ENCODE peak calls at places on chromosomes 16 and 17, in eight cellular contexts. K is cardiac muscle cell, O is BE2C, P is Peyer's patch, H is astrocyte, T is upper lobe of right lung, Y is stomach, J is PC-3. X is an unnamed sample. For H3K27me3, the result is how much of the 10 kb centered on the place peaks cover.

GRCh38 chr17:57634713-57635465 is 110.2 kb downstream of the CCDC182 start:
- DNase-seq in K (no peak), O (no peak), P (no peak), H (peak), T (peak), Y (no peak), J (no peak), X (peak)

GRCh38 chr17:2853111-2853721 is 57.0 kb downstream of the RAP1GAP2 start:
- DNase-seq in K (peak), O (peak), P (peak), H (peak), T (peak), Y (peak), J (peak), X (peak)

GRCh38 chr17:50954641-50955121 is 88.5 kb upstream of the TOB1 start:
- DNase-seq in K (no peak), O (no peak), P (no peak), H (no peak), T (no peak), Y (no peak), J (no peak), X (no peak)

GRCh38 chr16:48909231-48909630 is 299.3 kb upstream of the N4BP1 start:
- DNase-seq in K (no peak), O (no peak), P (no peak), H (no peak), T (no peak), Y (no peak), J (no peak), X (no peak)

GRCh38 chr17:43732961-43733360 is 25.6 kb downstream of the SOST start:
- DNase-seq in K (no peak), O (no peak), P (no peak), H (peak), T (no peak), Y (no peak), J (peak), X (peak)

GRCh38 chr16:11038777-11039176 is 94.4 kb downstream of the CLEC16A start:
- DNase-seq in K (no peak), O (no peak), P (no peak), H (no peak), T (no peak), Y (no peak), J (peak), X (peak)

GRCh38 chr16:23434380-23434779 is 18.6 kb downstream of the COG7 start:
- DNase-seq in K (peak), O (peak), P (no peak), H (peak), T (no peak), Y (no peak), J (peak), X (peak)

GRCh38 chr17:7293821-7294613 is 422 bp downstream of the YBX2 start:
- DNase-seq in K (peak), O (no peak), P (peak), H (no peak), T (peak), Y (peak), J (no peak), X (no peak)

GRCh38 chr17:59869941-59870218 is 22.9 kb downstream of the TUBD1 start:
- DNase-seq in K (no peak), O (no peak), P (no peak), H (no peak), T (no peak), Y (no peak), J (no peak), X (no peak)

GRCh38 chr17:70093163-70093562 is 18.1 kb downstream of the KCNJ16 start:
- DNase-seq in K (no peak), O (no peak), P (no peak), H (no peak), T (no peak), Y (no peak), J (no peak), X (no peak)

GRCh38 chr17:76086384-76086783 is 7.4 kb downstream of the ZACN start:
- DNase-seq in K (no peak), O (no peak), P (no peak), H (no peak), T (no peak), Y (no peak), J (no peak), X (no peak)

GRCh38 chr17:49703557-49704277 is 4.0 kb downstream of the SLC35B1 start:
- DNase-seq in K (peak), O (peak), P (peak), H (peak), T (no peak), Y (no peak), J (peak), X (peak)

GRCh38 chr16:74759564-74759963 is 15.1 kb downstream of the FA2H start:
- DNase-seq in K (no peak), O (no peak), P (peak), H (no peak), T (no peak), Y (no peak), J (no peak), X (no peak)

GRCh38 chr16:15829460-15829859 is 27.4 kb downstream of the MYH11 start:
- DNase-seq in K (peak), O (no peak), P (peak), H (peak), T (peak), Y (peak), J (no peak), X (no peak)

GRCh38 chr17:61635913-61636432 is 45.0 kb upstream of the NACA2 start:
- DNase-seq in K (peak), O (peak), P (peak), H (peak), T (no peak), Y (peak), J (peak), X (peak)

GRCh38 chr17:44069974-44070454 is 521 bp upstream of the G6PC3 start:
- DNase-seq in K (no peak), O (no peak), P (no peak), H (no peak), T (no peak), Y (no peak), J (no peak), X (no peak)

GRCh38 chr16:68490829-68491575 is 42.7 kb upstream of the SMPD3 start:
- DNase-seq in K (no peak), O (no peak), P (peak), H (peak), T (peak), Y (peak), J (peak), X (peak)

GRCh38 chr17:67221062-67221998 is 23.7 kb downstream of the HELZ start:
- DNase-seq in K (peak), O (peak), P (no peak), H (no peak), T (no peak), Y (no peak), J (peak), X (peak)

GRCh38 chr16:57516176-57516725 is 20.1 kb downstream of the CCDC102A start:
- DNase-seq in K (no peak), O (peak), P (no peak), H (no peak), T (no peak), Y (no peak), J (no peak), X (no peak)

GRCh38 chr17:44000141-44000860 is 4.1 kb upstream of the NAGS start:
- DNase-seq in K (no peak), O (peak), P (no peak), H (no peak), T (no peak), Y (no peak), J (no peak), X (no peak)

GRCh38 chr16:48526058-48526957 is 83.7 kb downstream of the N4BP1 start:
- DNase-seq in K (no peak), O (no peak), P (peak), H (no peak), T (peak), Y (peak), J (peak), X (peak)

GRCh38 chr16:3797473-3797872 is 80.1 kb upstream of the TRAP1 start:
- DNase-seq in K (no peak), O (no peak), P (no peak), H (no peak), T (no peak), Y (no peak), J (no peak), X (no peak)

GRCh38 chr17:7982171-7982570 is 20.2 kb upstream of the GUCY2D start:
- DNase-seq in K (no peak), O (no peak), P (no peak), H (peak), T (no peak), Y (no peak), J (peak), X (peak)

GRCh38 chr16:49528564-49529150 is 155.1 kb downstream of the C16orf78 start:
- DNase-seq in K (peak), O (no peak), P (no peak), H (no peak), T (no peak), Y (no peak), J (no peak), X (no peak)

GRCh38 chr17:15444805-15445204 is 22.6 kb downstream of the CDRT4 start:
- DNase-seq in K (no peak), O (peak), P (no peak), H (peak), T (no peak), Y (no peak), J (peak), X (no peak)

GRCh38 chr17:76751416-76751993 is 13.6 kb downstream of the MFSD11 start:
- DNase-seq in K (no peak), O (no peak), P (no peak), H (no peak), T (no peak), Y (no peak), J (no peak), X (no peak)

GRCh38 chr16:80273635-80274538 is 266.9 kb upstream of the DYNLRB2 start:
- DNase-seq in K (no peak), O (no peak), P (no peak), H (peak), T (no peak), Y (no peak), J (no peak), X (peak)

GRCh38 chr16:67235816-67236547 is 9.1 kb downstream of the TMEM208 start:
- DNase-seq in K (no peak), O (no peak), P (no peak), H (no peak), T (no peak), Y (no peak), J (no peak), X (no peak)
- H3K4me3 ChIP-seq in K (no peak), O (no peak), P (no peak), H (no peak), T (no peak), Y (no peak), J (no peak), X (no peak)

GRCh38 chr16:13926507-13926906 is 6.6 kb downstream of the ERCC4 start:
- DNase-seq in K (no peak), O (no peak), P (no peak), H (no peak), T (no peak), Y (no peak), J (peak), X (no peak)

GRCh38 chr16:13921328-13921727 is 1.4 kb downstream of the ERCC4 start:
- DNase-seq in K (no peak), O (no peak), P (no peak), H (no peak), T (no peak), Y (no peak), J (no peak), X (no peak)

GRCh38 chr16:13920510-13920818 is 510 bp downstream of the ERCC4 start:
- DNase-seq in K (no peak), O (no peak), P (peak), H (no peak), T (no peak), Y (no peak), J (no peak), X (no peak)

GRCh38 chr16:13919683-13920509 is at the start of gene ERCC4:
- DNase-seq in K (peak), O (peak), P (peak), H (peak), T (peak), Y (peak), J (peak), X (peak)

DNA sequence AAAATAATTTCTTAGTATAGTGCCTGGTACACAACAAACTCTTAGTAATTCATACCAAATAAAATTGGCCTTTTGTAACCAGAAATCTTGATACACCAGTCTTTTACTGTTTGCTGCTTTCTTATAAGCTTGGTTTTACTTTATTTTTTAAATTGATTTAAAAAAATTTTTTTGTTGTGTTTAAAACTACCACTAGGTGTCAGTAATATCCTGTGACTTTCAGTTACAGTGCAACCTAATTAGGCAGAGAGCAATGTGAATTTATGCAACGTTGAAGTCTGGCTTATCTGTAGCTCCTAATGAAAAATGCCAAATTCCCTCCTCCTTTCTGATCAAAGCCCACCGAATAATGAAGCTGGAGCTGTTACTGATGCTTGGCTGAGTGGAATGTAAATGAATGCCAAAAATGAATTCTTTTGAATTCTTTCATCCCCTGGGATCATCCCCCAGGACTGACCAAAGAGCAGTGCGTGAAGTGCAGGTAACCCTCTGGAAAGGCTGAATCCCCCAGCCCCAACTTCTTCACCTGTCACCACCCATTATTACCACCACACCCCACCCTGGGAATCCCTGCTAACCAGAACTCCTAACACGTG is 3.8 kb downstream of the ERCC4 start:
- DNase-seq in K (peak), O (no peak), P (no peak), H (peak), T (no peak), Y (no peak), J (peak), X (peak)
- TF ChIP-seq CTCF in K (peak), O (peak), P (peak), H (peak), T (peak), Y (peak), J (peak), X (peak)

GRCh38 chr17:18203308-18203707 is 19.7 kb downstream of the ALKBH5 start:
- DNase-seq in K (no peak), O (no peak), P (peak), H (no peak), T (no peak), Y (no peak), J (no peak), X (no peak)

GRCh38 chr17:18208092-18208491 is 17.3 kb upstream of the LLGL1 start:
- DNase-seq in K (no peak), O (no peak), P (no peak), H (no peak), T (no peak), Y (no peak), J (no peak), X (no peak)

GRCh38 chr17:18206962-18207361 is 18.5 kb upstream of the LLGL1 start:
- DNase-seq in K (no peak), O (no peak), P (no peak), H (no peak), T (no peak), Y (no peak), J (no peak), X (no peak)

GRCh38 chr17:18201108-18201507 is 17.5 kb downstream of the ALKBH5 start:
- DNase-seq in K (no peak), O (no peak), P (no peak), H (no peak), T (no peak), Y (no peak), J (no peak), X (no peak)

DNA sequence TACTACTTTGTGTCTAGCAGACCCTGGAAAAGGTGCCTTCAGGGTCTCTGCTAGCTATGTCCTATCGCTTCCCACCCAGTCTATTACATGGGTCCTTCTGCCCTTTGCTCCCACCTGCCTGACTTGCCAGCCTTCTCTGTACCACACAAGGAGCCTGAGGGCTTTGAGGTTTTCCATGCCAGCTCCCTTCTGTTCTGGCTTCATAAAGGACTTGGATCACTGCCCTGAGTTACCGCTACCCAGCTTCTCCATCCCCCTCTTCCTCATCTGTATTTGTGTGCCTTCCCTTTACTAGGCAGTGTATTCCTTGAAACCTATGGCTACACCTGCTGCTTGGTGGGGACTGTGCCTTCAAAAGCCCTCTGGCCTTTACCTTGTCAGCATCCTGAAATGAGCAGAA is 19.6 kb upstream of the LLGL1 start:
- DNase-seq in K (no peak), O (no peak), P (no peak), H (no peak), T (no peak), Y (no peak), J (no peak), X (no peak)
- H3K27me3 ChIP-seq in K (under half), O (under half), P (under half), H (under half), T (under half), Y (under half), J (under half), X (under half)

GRCh38 chr17:6072157-6072556 is 2.0 kb downstream of the WSCD1 start:
- DNase-seq in K (no peak), O (no peak), P (no peak), H (no peak), T (no peak), Y (no peak), J (peak), X (peak)

GRCh38 chr17:6070895-6071511 is 824 bp downstream of the WSCD1 start:
- DNase-seq in K (peak), O (no peak), P (no peak), H (no peak), T (no peak), Y (no peak), J (peak), X (no peak)

GRCh38 chr17:6069611-6070279 is 434 bp upstream of the WSCD1 start:
- DNase-seq in K (peak), O (no peak), P (no peak), H (no peak), T (no peak), Y (no peak), J (no peak), X (no peak)

GRCh38 chr17:6071528-6072065 is 1.4 kb downstream of the WSCD1 start:
- DNase-seq in K (no peak), O (no peak), P (no peak), H (no peak), T (no peak), Y (no peak), J (no peak), X (no peak)

DNA sequence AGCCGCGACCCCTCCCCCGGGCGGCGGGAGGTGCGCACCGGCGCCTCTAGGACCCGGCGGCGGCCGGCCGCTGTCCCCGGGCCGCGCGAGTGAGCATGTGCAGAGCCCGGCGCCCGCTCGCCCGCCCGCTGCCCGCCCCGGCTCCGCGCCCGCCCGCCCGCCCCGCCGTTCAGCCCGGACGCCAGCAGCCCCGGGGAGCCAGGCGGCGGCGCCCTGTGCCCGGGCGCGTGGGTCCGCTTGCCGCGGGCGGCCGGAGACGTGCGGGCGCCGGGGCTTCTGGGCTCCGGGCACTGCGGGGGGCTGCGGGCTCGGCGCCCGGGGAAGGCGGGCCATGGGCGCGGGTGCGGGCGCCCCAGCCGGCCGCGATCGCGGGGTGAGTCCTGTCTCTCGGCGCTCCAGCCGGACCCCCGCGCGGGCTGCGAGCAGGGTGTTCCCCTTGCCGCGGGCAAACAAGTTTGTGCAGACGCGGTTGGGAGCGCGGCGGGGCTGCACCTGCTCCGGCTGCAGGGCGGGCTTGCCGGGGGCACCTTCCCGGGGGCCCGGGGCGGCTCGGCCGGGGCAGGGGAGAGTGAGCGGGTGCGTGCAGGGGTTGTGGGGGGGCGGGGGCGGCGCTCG is at the start of gene WSCD1:
- DNase-seq in K (peak), O (no peak), P (peak), H (no peak), T (no peak), Y (peak), J (peak), X (no peak)
- H3K4me3 ChIP-seq in K (peak), O (no peak), P (peak), H (peak), T (peak), Y (peak), J (peak), X (no peak)

GRCh38 chr16:85056211-85056748 is 28.7 kb downstream of the KIAA0513 start:
- DNase-seq in K (peak), O (peak), P (peak), H (peak), T (no peak), Y (no peak), J (no peak), X (no peak)
- TF ChIP-seq CTCF in K (peak), O (peak), P (no peak), H (peak), T (peak), Y (no peak), J (no peak), X (peak)

GRCh38 chr17:78360371-78361226 is 722 bp upstream of the SOCS3 start:
- DNase-seq in K (peak), O (peak), P (peak), H (no peak), T (peak), Y (peak), J (peak), X (peak)
- H3K27me3 ChIP-seq in K (under half), O (under half), P (under half), H (under half), T (under half), Y (under half), J (under half), X (under half)

DNA sequence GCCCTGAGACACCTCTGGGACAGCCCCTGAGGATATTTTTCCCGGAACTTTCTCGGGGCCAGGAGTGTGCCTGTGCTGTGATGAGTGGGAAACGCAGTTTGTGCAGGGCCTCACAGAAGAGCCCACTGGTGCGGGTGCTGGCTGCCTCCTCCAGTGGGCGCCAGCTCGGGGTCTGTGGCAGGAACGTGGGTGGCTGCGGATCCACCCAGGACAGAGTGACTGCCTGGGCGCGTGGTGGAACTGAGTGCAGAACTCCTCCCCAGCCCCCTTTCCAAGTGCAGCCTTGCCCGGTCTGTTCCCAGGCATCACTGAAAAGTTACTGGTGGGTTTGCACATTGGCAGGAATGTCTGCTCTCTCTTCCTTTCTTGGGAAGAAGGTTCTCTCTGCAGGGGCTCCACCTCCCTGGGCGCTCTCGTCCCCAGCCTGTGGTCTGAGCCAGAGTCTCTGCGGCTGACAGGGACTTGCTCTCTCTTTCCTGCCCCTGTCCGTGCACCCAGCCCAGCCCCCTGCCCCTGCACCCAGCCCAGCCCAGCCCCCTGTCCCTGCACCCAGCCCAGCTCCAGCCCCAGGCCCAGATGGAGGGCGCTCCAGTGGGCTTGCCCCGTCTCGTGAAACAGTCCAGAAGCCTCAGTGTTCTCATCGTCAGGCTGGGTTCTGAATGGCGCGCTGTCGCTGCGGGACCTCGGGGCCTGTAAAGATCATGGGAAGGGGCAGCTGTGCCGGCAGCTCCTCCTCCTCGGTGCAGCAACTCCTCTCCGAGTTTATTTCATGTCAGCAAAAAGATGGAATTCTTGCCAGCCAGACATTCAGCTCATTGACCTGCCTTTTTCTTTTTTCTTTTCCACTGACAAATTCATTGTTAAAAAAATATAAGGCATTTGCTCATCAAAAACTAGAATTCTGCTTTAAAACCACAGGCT is 117.5 kb downstream of the BANP start:
- DNase-seq in K (no peak), O (no peak), P (no peak), H (no peak), T (no peak), Y (no peak), J (no peak), X (no peak)
- H3K4me3 ChIP-seq in K (no peak), O (no peak), P (no peak), H (no peak), T (no peak), Y (no peak), J (no peak), X (no peak)

X was measured in bronchial epithelial cell.